ENCODE peak calls at places on chromosomes 11 and 22, in eight cellular contexts. Q is GM23248, P is colonic mucosa, J is astrocyte, T is neuronal stem cell, N is mammary epithelial cell, D is fibroblast of lung, V is endodermal cell. A is an unnamed sample. For H3K4me1, the result is how much of the 10 kb centered on the place peaks cover.

GRCh38 chr11:72239849-72240460 is 4.0 kb downstream of the PHOX2A start:
- DNase-seq in P (peak), T (no peak), J (no peak), N (no peak), V (peak), D (peak), Q (peak), A (no peak)

GRCh38 chr22:36131907-36132306 is 28.6 kb downstream of the APOL3 start:
- DNase-seq in T (no peak), V (no peak), Q (no peak), D (no peak), N (no peak), P (no peak), J (no peak), A (peak)

GRCh38 chr11:78808903-78809302 is 234.2 kb upstream of the NARS2 start:
- DNase-seq in N (no peak), Q (no peak), V (no peak), P (peak), T (no peak), D (no peak), J (no peak), A (no peak)

GRCh38 chr22:41096391-41096790 is 4.0 kb downstream of the EP300 start:
- DNase-seq in Q (no peak), J (no peak), T (no peak), D (no peak), N (no peak), P (no peak), V (no peak), A (no peak)

GRCh38 chr22:45424241-45424731 is 10.8 kb downstream of the RIBC2 start:
- DNase-seq in Q (no peak), D (no peak), N (no peak), T (no peak), V (no peak), J (no peak), P (no peak), A (peak)

GRCh38 chr11:11481371-11481770 is 128.3 kb upstream of the CSNK2A3 start:
- DNase-seq in D (no peak), N (no peak), J (no peak), T (no peak), V (peak), Q (peak), P (no peak), A (no peak)

GRCh38 chr11:8032122-8032521 is 45.0 kb downstream of the EIF3F start:
- DNase-seq in Q (no peak), T (no peak), D (no peak), J (no peak), P (no peak), N (no peak), V (no peak), A (no peak)

GRCh38 chr11:75946531-75947530 is 131.8 kb downstream of the UVRAG start:
- DNase-seq in V (peak), Q (peak), J (peak), P (peak), T (no peak), D (peak), N (peak), A (no peak)

GRCh38 chr11:104337273-104337672 is 173.3 kb upstream of the PDGFD start:
- DNase-seq in D (peak), P (no peak), J (peak), Q (peak), N (peak), T (no peak), V (no peak), A (no peak)

GRCh38 chr22:42436402-42436801 is 4.2 kb upstream of the NFAM1 start:
- DNase-seq in P (no peak), J (no peak), N (no peak), V (peak), Q (no peak), D (no peak), T (no peak), A (no peak)

GRCh38 chr11:77775941-77776340 is 44.6 kb downstream of the RSF1 start:
- DNase-seq in Q (no peak), D (no peak), V (no peak), T (no peak), N (no peak), P (no peak), J (no peak), A (no peak)

GRCh38 chr11:1293619-1294015 is 15.8 kb downstream of the TOLLIP start:
- DNase-seq in J (no peak), N (no peak), Q (peak), T (no peak), P (no peak), D (no peak), V (peak), A (peak)

GRCh38 chr11:1437500-1437899 is 47.8 kb downstream of the BRSK2 start:
- DNase-seq in P (no peak), V (peak), D (peak), N (no peak), Q (peak), J (peak), T (no peak), A (no peak)

GRCh38 chr11:28017816-28018215 is 90.1 kb downstream of the KIF18A start:
- DNase-seq in P (no peak), N (peak), T (no peak), V (no peak), J (peak), D (peak), Q (peak), A (no peak)

GRCh38 chr11:13009476-13009920 is 382 bp downstream of the RASSF10 start:
- DNase-seq in Q (peak), V (no peak), P (no peak), D (peak), J (no peak), N (no peak), T (peak), A (peak)

GRCh38 chr11:26017322-26017860 is 314.5 kb upstream of the ANO3 start:
- DNase-seq in V (no peak), D (no peak), Q (no peak), P (peak), N (no peak), J (no peak), T (no peak), A (no peak)

GRCh38 chr11:8040261-8040920 is 40.6 kb upstream of the TUB start:
- DNase-seq in Q (no peak), J (no peak), V (no peak), T (no peak), P (no peak), D (no peak), N (no peak), A (peak)

GRCh38 chr22:18056161-18056666 is 21.6 kb upstream of the PEX26 start:
- DNase-seq in P (no peak), J (peak), V (no peak), T (no peak), Q (peak), N (peak), D (peak), A (peak)

GRCh38 chr22:22578702-22579424 is 19.8 kb upstream of the PRAME start:
- DNase-seq in Q (peak), P (no peak), V (no peak), D (peak), J (no peak), T (no peak), N (no peak), A (peak)

GRCh38 chr11:15697437-15698236 is 582.9 kb downstream of the INSC start:
- DNase-seq in N (no peak), T (no peak), V (no peak), P (no peak), D (no peak), Q (no peak), J (no peak), A (no peak)

GRCh38 chr11:69121021-69121420 is 34.7 kb upstream of the SMIM38 start:
- DNase-seq in N (peak), V (no peak), J (no peak), Q (no peak), P (no peak), D (no peak), T (no peak), A (peak)

GRCh38 chr11:1401656-1402221 is 12.0 kb downstream of the BRSK2 start:
- DNase-seq in J (peak), D (peak), Q (peak), T (peak), V (peak), P (peak), N (peak), A (peak)

GRCh38 chr11:1765871-1766718 is 2.4 kb upstream of the CTSD start:
- DNase-seq in V (peak), P (no peak), N (no peak), J (no peak), Q (no peak), T (no peak), D (no peak), A (peak)

GRCh38 chr22:36445158-36445668 is 36.2 kb downstream of the TXN2 start:
- DNase-seq in N (no peak), D (peak), T (no peak), V (peak), Q (peak), P (no peak), J (peak), A (peak)

GRCh38 chr11:118370774-118371173 is 11.4 kb downstream of the UBE4A start:
- DNase-seq in J (no peak), D (no peak), Q (no peak), P (no peak), V (peak), T (no peak), N (no peak), A (no peak)

GRCh38 chr22:43449205-43449830 is 37.5 kb downstream of the MPPED1 start:
- DNase-seq in J (no peak), N (no peak), D (no peak), T (no peak), P (no peak), Q (no peak), V (peak), A (no peak)

GRCh38 chr11:8686325-8686724 is 3.7 kb downstream of the RPL27A start:
- DNase-seq in P (no peak), J (no peak), N (no peak), T (no peak), Q (no peak), D (no peak), V (peak), A (peak)

GRCh38 chr22:31284241-31284745 is 8.0 kb downstream of the PIK3IP1 start:
- DNase-seq in D (no peak), T (no peak), J (no peak), V (no peak), Q (no peak), N (no peak), P (no peak), A (no peak)

GRCh38 chr11:30172158-30172557 is 58.7 kb upstream of the FSHB start:
- DNase-seq in Q (no peak), P (no peak), V (no peak), D (no peak), N (no peak), J (no peak), T (no peak), A (no peak)

GRCh38 chr11:78027759-78028158 is 4.7 kb upstream of the KCTD14 start:
- DNase-seq in J (no peak), Q (no peak), V (no peak), P (no peak), D (no peak), T (no peak), N (no peak), A (no peak)

GRCh38 chr22:23072035-23072910 is 2.0 kb downstream of the GNAZ start:
- DNase-seq in P (no peak), V (no peak), N (no peak), Q (peak), T (no peak), D (peak), J (peak), A (peak)

GRCh38 chr22:29987143-29987542 is 93.1 kb upstream of the HORMAD2 start:
- DNase-seq in P (no peak), J (no peak), Q (no peak), T (no peak), D (no peak), V (no peak), N (no peak), A (no peak)

GRCh38 chr11:18203723-18204122 is 31.1 kb downstream of the MRGPRX4 start:
- DNase-seq in T (peak), D (no peak), N (no peak), Q (peak), P (no peak), V (peak), J (no peak), A (no peak)

GRCh38 chr11:126891556-126892217 is 108.9 kb downstream of the KIRREL3 start:
- DNase-seq in Q (peak), V (no peak), D (peak), J (peak), P (no peak), N (no peak), T (no peak), A (no peak)

GRCh38 chr11:115784796-115785521 is 280.7 kb upstream of the CADM1 start:
- DNase-seq in T (no peak), Q (no peak), P (no peak), D (peak), N (no peak), J (no peak), V (no peak), A (peak)

DNA sequence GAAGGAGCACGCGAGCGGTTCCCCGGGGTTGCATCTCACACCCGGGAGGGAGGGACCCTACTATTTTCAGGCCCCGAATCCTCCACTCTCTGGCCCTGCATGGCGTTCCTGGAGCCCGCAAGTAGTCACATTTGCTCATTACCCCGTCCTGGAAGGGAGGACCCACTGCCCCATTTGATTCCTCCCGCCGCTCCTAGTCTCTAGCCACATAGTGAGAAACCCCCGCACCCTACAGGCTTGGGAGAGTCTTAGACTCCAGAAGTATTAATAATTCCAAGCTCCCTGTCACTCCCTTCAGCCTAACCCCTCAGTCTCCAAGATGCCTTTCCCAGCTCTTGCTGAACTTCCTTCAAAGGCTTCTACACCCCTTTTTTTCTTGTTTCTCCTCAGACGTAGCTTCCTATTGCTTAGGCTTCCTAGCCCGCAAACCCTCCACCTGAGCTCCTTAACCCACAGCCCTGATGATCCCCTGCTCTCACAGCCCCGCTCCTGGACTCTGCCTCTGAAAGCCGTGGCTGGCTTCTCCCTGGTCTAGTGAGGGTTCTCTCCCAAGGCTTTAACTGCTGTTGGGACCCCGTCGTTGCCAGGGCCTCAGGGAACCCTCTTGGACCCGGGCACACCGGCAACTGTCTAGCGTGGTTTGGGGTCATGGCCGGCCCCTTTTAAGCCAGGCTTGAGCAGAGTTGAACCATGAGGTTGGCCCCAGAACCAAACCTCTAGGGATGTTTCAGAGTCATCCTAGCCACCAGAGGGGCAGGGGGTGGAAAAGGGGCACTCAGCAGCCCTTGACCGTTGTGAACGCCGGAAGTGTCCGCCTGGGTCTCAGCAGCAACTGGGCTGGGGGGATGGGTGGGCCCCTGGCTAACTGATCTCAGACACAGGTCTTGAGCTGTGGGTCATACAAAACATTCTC is 862 bp downstream of the GGA1 start:
- DNase-seq in P (no peak), D (peak), Q (peak), N (peak), V (no peak), J (no peak), T (no peak), A (no peak)
- H3K4me1 ChIP-seq in P (under half), D (under half), Q (under half), N (under half), V (under half), J (under half), T (under half), A (under half)

GRCh38 chr11:134569195-134569594 is 157.2 kb upstream of the B3GAT1 start:
- DNase-seq in P (no peak), T (no peak), Q (no peak), N (no peak), D (no peak), J (no peak), V (peak), A (no peak)
- H3K4me3 ChIP-seq in P (no peak), T (no peak), Q (no peak), N (no peak), D (no peak), J (no peak), V (no peak), A (no peak)

DNA sequence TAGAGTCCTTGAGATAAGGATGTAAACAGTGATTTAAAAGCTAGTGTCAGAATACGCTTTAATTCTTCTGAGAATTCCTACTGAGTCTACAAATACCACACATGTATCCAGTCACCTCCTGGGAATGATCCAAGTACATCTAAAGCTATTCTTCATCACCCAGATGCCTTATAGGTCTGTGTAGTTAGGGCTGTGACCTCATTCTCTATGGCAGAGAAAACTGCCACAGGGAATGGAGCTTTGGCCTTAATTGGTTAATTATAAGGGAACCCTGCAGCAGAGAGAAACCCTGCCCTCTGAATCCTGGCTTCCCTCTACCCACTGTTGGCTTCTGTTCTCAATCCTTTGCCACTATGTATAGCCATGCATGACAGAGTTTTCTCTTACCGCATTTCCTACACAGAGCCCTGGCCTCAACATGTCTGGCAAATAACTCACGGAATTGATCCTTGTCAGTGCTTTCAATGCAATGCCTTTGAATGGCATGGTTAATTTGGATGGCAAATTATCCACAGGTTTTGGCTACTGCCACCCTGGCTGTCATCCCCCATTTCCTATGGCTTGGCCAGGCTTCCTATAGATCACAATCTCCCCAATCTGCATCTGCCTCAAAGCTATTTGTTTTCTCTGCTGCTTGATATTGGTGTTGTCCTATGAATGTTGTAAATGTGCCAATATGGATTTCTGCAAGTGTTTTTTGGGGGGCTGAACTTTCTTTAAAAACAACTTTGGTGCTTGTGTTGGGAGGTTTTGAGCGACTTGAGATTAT is 2.9 kb downstream of the DIXDC1 start:
- DNase-seq in N (peak), Q (peak), J (peak), V (no peak), P (no peak), T (no peak), D (peak), A (no peak)
- H3K9ac ChIP-seq in N (no peak), Q (peak), J (peak), V (no peak), P (no peak), T (no peak), D (no peak), A (no peak)

GRCh38 chr22:47195156-47195675 is 432.8 kb downstream of the TBC1D22A start:
- DNase-seq in D (no peak), P (peak), N (no peak), Q (no peak), T (no peak), J (no peak), V (peak), A (peak)

GRCh38 chr22:47194476-47195155 is 432.2 kb downstream of the TBC1D22A start:
- DNase-seq in T (no peak), P (peak), J (no peak), D (no peak), Q (no peak), N (no peak), V (peak), A (peak)

GRCh38 chr22:47196493-47196849 is 434.0 kb downstream of the TBC1D22A start:
- DNase-seq in J (no peak), V (no peak), N (no peak), T (no peak), Q (no peak), D (no peak), P (no peak), A (no peak)

GRCh38 chr22:47196881-47197701 is 434.6 kb downstream of the TBC1D22A start:
- DNase-seq in P (peak), J (no peak), D (no peak), T (no peak), Q (no peak), V (peak), N (no peak), A (peak)

DNA sequence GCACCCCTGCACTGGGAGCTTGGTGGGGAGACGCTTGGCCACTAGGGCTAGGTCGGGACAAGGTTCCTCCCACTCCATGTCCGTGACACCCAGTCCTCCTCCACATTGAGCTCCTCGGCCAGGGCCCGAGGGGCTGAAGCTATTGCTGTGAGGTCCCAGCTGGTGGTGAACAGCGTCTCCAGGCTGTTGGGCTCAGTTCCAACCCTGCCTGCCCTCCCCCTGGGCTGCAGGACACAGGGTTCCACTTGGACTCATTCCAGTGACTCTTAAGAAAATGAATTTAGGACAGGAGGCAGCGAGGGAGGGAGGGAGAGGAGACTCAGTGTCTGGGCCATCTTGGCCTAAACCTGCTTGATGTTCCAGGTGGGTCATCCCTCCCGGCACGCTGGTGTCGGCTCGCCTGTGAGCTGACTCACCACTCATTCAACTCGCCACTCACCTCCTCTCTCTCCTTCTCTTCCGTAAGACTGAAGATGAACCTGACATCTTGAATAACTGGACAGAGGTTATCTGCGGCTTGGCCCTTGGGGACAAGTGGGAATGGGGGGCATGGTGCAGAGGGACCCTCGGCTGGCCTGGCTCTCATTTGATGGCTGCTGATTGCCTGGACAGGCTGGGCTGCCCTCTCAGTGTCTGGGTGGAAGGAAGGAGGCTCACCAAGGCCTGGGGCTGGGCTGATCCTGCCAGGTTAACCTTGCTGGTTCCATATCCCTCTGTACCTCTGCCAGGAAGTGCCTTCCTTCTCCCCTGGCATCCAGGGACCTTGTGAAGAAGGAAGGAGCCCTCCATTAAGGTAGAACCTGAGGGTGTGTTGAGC is 433.4 kb downstream of the TBC1D22A start:
- DNase-seq in J (no peak), V (no peak), N (no peak), D (no peak), P (peak), T (no peak), Q (no peak), A (peak)
- H3K4me1 ChIP-seq in J (under half), V (under half), N (under half), D (under half), P (under half), T (under half), Q (under half), A (under half)

GRCh38 chr11:35621620-35622019 is 3.4 kb downstream of the FJX1 start:
- DNase-seq in P (no peak), Q (no peak), V (no peak), T (no peak), J (no peak), D (no peak), N (no peak), A (no peak)
- H3K4me3 ChIP-seq in P (no peak), Q (peak), V (peak), T (no peak), J (peak), D (peak), N (peak), A (no peak)

GRCh38 chr11:70131606-70132190 is 53.6 kb downstream of the ANO1 start:
- DNase-seq in D (no peak), P (no peak), T (no peak), J (no peak), N (no peak), Q (no peak), V (no peak), A (no peak)

GRCh38 chr11:70135142-70136132 is 57.3 kb downstream of the ANO1 start:
- DNase-seq in Q (peak), J (no peak), P (no peak), T (no peak), V (peak), N (no peak), D (peak), A (no peak)

GRCh38 chr11:70133771-70134170 is 55.7 kb downstream of the ANO1 start:
- DNase-seq in Q (no peak), J (no peak), N (no peak), D (no peak), T (no peak), V (no peak), P (no peak), A (no peak)

GRCh38 chr11:70132641-70133040 is 54.5 kb downstream of the ANO1 start:
- DNase-seq in T (no peak), Q (no peak), V (no peak), P (no peak), N (no peak), D (no peak), J (no peak), A (no peak)

GRCh38 chr11:70134490-70134889 is 56.4 kb downstream of the ANO1 start:
- DNase-seq in J (no peak), T (no peak), V (no peak), P (no peak), D (no peak), Q (no peak), N (no peak), A (no peak)
- H3K9ac ChIP-seq in J (no peak), T (no peak), V (no peak), P (no peak), D (no peak), Q (no peak), N (no peak), A (no peak)